ENCODE peak calls at places on chromosome 6, in nine cellular contexts. K, C, W, G, A, L, Z, T and M are unnamed samples. For H3K4me1 and H3K9me3, the result is how much of the 10 kb centered on the place peaks cover.

GRCh38 chr6:132131351-132131750 is 180.2 kb upstream of the CCN2 start:
- DNase-seq in Z (no peak), A (no peak), G (no peak), T (no peak), C (no peak), W (no peak), K (no peak), L (no peak), M (no peak)

GRCh38 chr6:125584468-125584939 is 164.9 kb upstream of the HEY2 start:
- DNase-seq in T (no peak), W (no peak), Z (peak), C (no peak), A (no peak), K (peak), G (no peak), L (no peak), M (no peak)

GRCh38 chr6:149750136-149750609 is 632 bp downstream of the PCMT1 start:
- DNase-seq in C (peak), W (no peak), Z (peak), A (no peak), G (peak), T (peak), K (peak), L (no peak), M (peak)

GRCh38 chr6:26045046-26045938 is 41.9 kb upstream of the HFE start:
- DNase-seq in G (peak), L (peak), W (peak), Z (peak), K (peak), C (peak), A (peak), T (peak), M (peak)

GRCh38 chr6:42125663-42126062 is 16.8 kb downstream of the C6orf132 start:
- DNase-seq in G (no peak), A (no peak), K (no peak), Z (no peak), C (no peak), T (no peak), W (no peak), L (no peak), M (no peak)

GRCh38 chr6:25232478-25232877 is 46.7 kb upstream of the CARMIL1 start:
- DNase-seq in A (no peak), C (no peak), Z (no peak), G (no peak), L (no peak), W (no peak), K (no peak), T (no peak), M (no peak)

GRCh38 chr6:156391379-156391777 is 385.8 kb upstream of the ARID1B start:
- DNase-seq in W (no peak), T (no peak), C (no peak), G (no peak), K (no peak), A (no peak), Z (no peak), L (no peak), M (no peak)

GRCh38 chr6:168417660-168418059 is 23.3 kb upstream of the SMOC2 start:
- DNase-seq in L (no peak), W (no peak), C (no peak), G (no peak), Z (no peak), A (no peak), T (no peak), K (no peak), M (no peak)

GRCh38 chr6:111482236-111482958 is 621 bp downstream of the REV3L start:
- DNase-seq in W (peak), A (no peak), L (peak), G (peak), T (peak), K (peak), Z (no peak), C (peak), M (peak)

GRCh38 chr6:158047120-158047518 is 65.5 kb downstream of the SYNJ2 start:
- DNase-seq in K (peak), C (no peak), W (no peak), G (no peak), L (no peak), T (no peak), A (no peak), Z (no peak), M (no peak)

GRCh38 chr6:52531396-52531795 is 45.5 kb downstream of the TRAM2 start:
- DNase-seq in T (no peak), A (no peak), W (no peak), G (no peak), Z (no peak), C (no peak), K (no peak), L (no peak), M (no peak)

GRCh38 chr6:52530351-52530750 is 46.5 kb downstream of the TRAM2 start:
- DNase-seq in Z (no peak), C (no peak), L (no peak), W (no peak), G (no peak), A (no peak), K (no peak), T (no peak), M (no peak)

GRCh38 chr6:52527436-52527835 is 49.4 kb downstream of the TRAM2 start:
- DNase-seq in A (no peak), Z (no peak), K (no peak), G (no peak), L (no peak), T (no peak), W (no peak), C (no peak), M (no peak)

GRCh38 chr6:52526634-52527033 is 50.2 kb downstream of the TRAM2 start:
- DNase-seq in W (no peak), L (no peak), A (no peak), G (no peak), Z (no peak), K (no peak), C (no peak), T (no peak), M (no peak)

GRCh38 chr6:52529311-52529710 is 47.5 kb downstream of the TRAM2 start:
- DNase-seq in K (no peak), C (no peak), L (no peak), T (no peak), W (no peak), G (no peak), A (no peak), Z (no peak), M (no peak)
- H3K4me3 ChIP-seq in K (no peak), C (no peak), L (no peak), T (no peak), W (no peak), G (no peak), A (no peak), Z (no peak), M (no peak)

DNA sequence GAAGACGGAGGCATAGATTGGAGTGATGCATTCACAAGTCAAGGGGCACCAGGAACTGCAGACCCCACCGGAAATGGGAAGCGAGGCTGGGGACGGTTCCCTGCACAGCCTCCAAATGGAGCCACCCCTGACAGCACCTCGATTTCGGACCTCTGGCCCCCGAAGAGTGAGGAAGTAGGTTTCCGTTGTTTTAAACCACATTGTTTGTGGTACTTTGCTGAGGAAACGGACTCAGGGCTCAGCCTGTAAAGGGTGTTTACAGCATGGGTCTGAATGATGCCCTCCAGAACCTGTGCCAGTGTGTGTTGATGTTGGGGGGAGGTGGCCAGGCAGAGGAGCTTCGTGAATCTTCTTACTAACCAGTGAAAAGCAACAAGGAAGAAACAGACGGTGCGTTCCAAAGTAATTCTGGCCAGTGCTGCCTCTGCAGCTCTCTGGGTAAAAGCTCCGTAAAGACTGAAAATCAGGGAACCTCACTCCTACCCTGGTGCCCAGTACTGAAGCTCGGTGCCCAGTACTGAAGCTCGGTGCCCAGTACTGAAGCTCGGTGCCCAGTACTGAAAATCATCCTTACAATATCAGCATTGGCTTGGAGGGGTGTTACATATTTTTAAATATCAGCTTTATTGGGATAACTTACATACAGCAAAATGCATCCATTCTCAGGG is 30.1 kb upstream of the CCR6 start:
- DNase-seq in A (no peak), K (no peak), C (no peak), G (no peak), W (no peak), L (no peak), Z (no peak), T (no peak), M (no peak)
- H3K4me1 ChIP-seq in A (under half), K (under half), C (under half), G (half or more), W (under half), L (under half), Z (under half), T (under half), M (under half)

GRCh38 chr6:23568292-23568691 is 557.7 kb upstream of the NRSN1 start:
- DNase-seq in A (no peak), W (no peak), T (no peak), Z (no peak), L (no peak), C (no peak), K (no peak), G (no peak), M (no peak)

GRCh38 chr6:23559587-23560343 is 566.2 kb upstream of the NRSN1 start:
- DNase-seq in T (peak), C (no peak), A (no peak), K (no peak), W (no peak), L (no peak), G (no peak), Z (no peak), M (peak)

GRCh38 chr6:23561732-23562131 is 564.3 kb upstream of the NRSN1 start:
- DNase-seq in T (no peak), G (no peak), W (no peak), L (no peak), K (no peak), A (no peak), Z (no peak), C (no peak), M (no peak)

GRCh38 chr6:23562554-23562953 is 563.5 kb upstream of the NRSN1 start:
- DNase-seq in Z (no peak), C (no peak), K (no peak), T (no peak), L (no peak), W (no peak), G (no peak), A (no peak), M (no peak)

GRCh38 chr6:23563329-23563728 is 562.7 kb upstream of the NRSN1 start:
- DNase-seq in A (no peak), G (no peak), L (no peak), C (no peak), K (no peak), Z (no peak), T (no peak), W (no peak), M (peak)
- H3K9me3 ChIP-seq in A (under half), G (under half), L (under half), C (under half), K (under half), Z (under half), T (under half), W (under half), M (under half)

GRCh38 chr6:16805190-16805860 is 44.1 kb upstream of the ATXN1 start:
- DNase-seq in Z (no peak), G (no peak), K (no peak), T (no peak), W (no peak), C (no peak), L (no peak), A (no peak), M (no peak)
- H3K4me3 ChIP-seq in Z (no peak), G (no peak), K (no peak), T (no peak), W (no peak), C (no peak), L (no peak), A (no peak), M (no peak)

GRCh38 chr6:33700391-33701050 is 11.0 kb downstream of the UQCC2 start:
- DNase-seq in Z (peak), K (peak), W (peak), A (no peak), C (peak), L (no peak), G (peak), T (peak), M (peak)
- H3K4me1 ChIP-seq in Z (under half), K (under half), W (under half), A (under half), C (under half), L (under half), G (under half), T (under half), M (under half)

GRCh38 chr6:4383910-4384637 is 248.7 kb upstream of the ECI2 start:
- DNase-seq in L (no peak), G (no peak), T (no peak), Z (peak), W (no peak), A (no peak), C (no peak), K (no peak), M (no peak)
- H3K9me3 ChIP-seq in L (under half), G (under half), T (under half), Z (under half), W (under half), A (under half), C (under half), K (under half), M (under half)

DNA sequence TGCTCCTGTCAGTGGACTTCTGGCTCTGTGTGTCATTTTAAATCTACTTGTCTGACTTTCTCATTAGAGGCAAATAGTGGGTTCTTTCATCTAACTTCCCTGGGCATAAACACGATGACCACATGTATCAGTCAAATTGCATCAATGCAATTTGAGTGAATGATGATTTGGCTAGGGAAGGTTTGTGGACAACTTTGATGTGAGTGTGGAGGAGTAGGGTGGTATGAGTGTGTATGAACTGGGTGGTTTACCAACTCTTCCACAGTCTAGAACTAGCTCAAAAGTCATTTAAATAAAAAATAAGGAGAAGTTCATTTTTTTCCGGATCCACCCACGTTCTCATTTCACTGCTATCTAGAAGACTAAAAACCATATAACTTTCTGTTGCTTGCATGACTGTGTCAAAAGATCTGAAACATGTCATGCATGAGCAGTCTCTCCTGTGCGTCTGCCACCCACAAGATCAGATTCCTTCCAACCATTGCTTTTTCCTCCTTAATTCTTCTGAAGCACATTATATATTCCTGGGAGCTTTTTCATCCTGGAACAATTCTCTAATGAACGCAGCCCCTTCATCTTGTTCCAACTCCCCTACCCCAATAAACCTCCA is 23.6 kb downstream of the SLC35D3 start:
- DNase-seq in Z (no peak), C (no peak), W (no peak), L (no peak), T (no peak), G (no peak), K (no peak), A (no peak), M (no peak)
- H3K4me3 ChIP-seq in Z (no peak), C (no peak), W (no peak), L (no peak), T (no peak), G (no peak), K (no peak), A (no peak), M (no peak)

GRCh38 chr6:107642348-107643347 is 152.7 kb downstream of the SOBP start:
- DNase-seq in T (no peak), L (no peak), G (peak), C (no peak), W (no peak), A (no peak), Z (no peak), K (no peak), M (no peak)
- H3K4me1 ChIP-seq in T (under half), L (under half), G (half or more), C (under half), W (under half), A (under half), Z (under half), K (under half), M (under half)

DNA sequence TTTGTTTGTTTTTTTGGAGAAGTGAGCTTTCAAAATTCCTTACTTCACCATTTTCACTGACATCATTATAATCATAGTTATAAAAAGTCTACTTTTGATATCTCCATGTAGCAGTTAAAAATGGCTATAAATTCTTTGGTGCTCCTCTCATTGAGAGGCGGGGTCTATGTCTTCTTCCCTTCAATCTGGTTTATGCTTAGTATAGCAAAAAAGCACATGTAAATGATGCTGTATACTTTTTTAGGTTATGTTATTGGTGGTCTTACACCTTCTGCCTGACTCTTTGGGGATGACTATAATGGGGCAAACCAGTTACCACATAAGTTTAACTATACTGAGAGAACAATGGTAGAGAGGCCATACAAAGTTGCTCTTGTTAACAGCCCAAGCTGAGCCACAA is 289.6 kb downstream of the EPM2A start:
- DNase-seq in Z (no peak), K (no peak), A (no peak), T (no peak), C (no peak), W (no peak), L (no peak), G (no peak), M (no peak)
- H3K9me3 ChIP-seq in Z (under half), K (under half), A (under half), T (under half), C (under half), W (under half), L (under half), G (under half), M (under half)